ENCODE peak calls at places on chromosomes 16 and 17, in four cellular contexts. F is neural crest cell, Z is RWPE2, L is KBM-7. M is an unnamed sample.

GRCh38 chr16:52827456-52827855 is 225.2 kb downstream of the CHD9NB start:
- DNase-seq in F (no peak), Z (no peak), L (no peak), M (no peak)

GRCh38 chr16:2964416-2965223 is 545 bp downstream of the KREMEN2 start:
- DNase-seq in F (peak; percentile 71), Z (peak; percentile 94), L (peak; percentile 85), M (peak; percentile 53)

GRCh38 chr17:72967963-72968585 is 124.4 kb downstream of the SLC39A11 start:
- DNase-seq in F (no peak), Z (no peak), L (no peak), M (no peak)

GRCh38 chr17:59620064-59620359 is 317 bp downstream of the CLTC start:
- DNase-seq in F (no peak), Z (peak; percentile 70), L (no peak), M (no peak)

GRCh38 chr17:55454906-55455474 is 33.4 kb upstream of the MMD start:
- DNase-seq in F (no peak), Z (no peak), L (no peak), M (no peak)

GRCh38 chr17:79991924-79992656 is 43.6 kb downstream of the TBC1D16 start:
- DNase-seq in F (peak; percentile 40), Z (no peak), L (no peak), M (no peak)

GRCh38 chr16:50667497-50668367 is 13.4 kb downstream of the SNX20 start:
- DNase-seq in F (no peak), Z (no peak), L (peak; percentile 30), M (no peak)

GRCh38 chr16:85735946-85736345 is 14.9 kb downstream of the C16orf74 start:
- DNase-seq in F (no peak), Z (no peak), L (no peak), M (no peak)

GRCh38 chr16:70396209-70396904 is 42.5 kb downstream of the ST3GAL2 start:
- DNase-seq in F (no peak), Z (no peak), L (no peak), M (no peak)

GRCh38 chr17:41777579-41778188 is 8.8 kb downstream of the JUP start:
- DNase-seq in F (no peak), Z (no peak), L (peak; percentile 31), M (no peak)

GRCh38 chr16:3088925-3089716 is 10.0 kb downstream of the ZSCAN10 start:
- DNase-seq in F (no peak), Z (no peak), L (no peak), M (no peak)

GRCh38 chr17:32341141-32341856 is 674 bp downstream of the C17orf75 start:
- DNase-seq in F (no peak), Z (no peak), L (peak; percentile 56), M (peak; percentile 30)

GRCh38 chr16:85777583-85778310 is 21.6 kb downstream of the EMC8 start:
- DNase-seq in F (no peak), Z (no peak), L (no peak), M (no peak)

GRCh38 chr17:42387663-42388380 is 420 bp downstream of the STAT3 start:
- DNase-seq in F (peak; percentile 36), Z (no peak), L (peak; percentile 70), M (peak; percentile 32)

GRCh38 chr17:66275651-66276050 is 26.8 kb upstream of the PRKCA start:
- DNase-seq in F (no peak), Z (peak; percentile 89), L (no peak), M (no peak)

GRCh38 chr17:72069744-72070143 is 51.1 kb upstream of the SOX9 start:
- DNase-seq in F (no peak), Z (no peak), L (no peak), M (no peak)

GRCh38 chr16:28260193-28260592 is 32.1 kb upstream of the SBK1 start:
- DNase-seq in F (no peak), Z (no peak), L (no peak), M (no peak)

GRCh38 chr17:82767041-82767754 is 15.3 kb downstream of the TBCD start:
- DNase-seq in F (peak; percentile 62), Z (no peak), L (peak; percentile 75), M (peak; percentile 26)

GRCh38 chr17:48589831-48590602 is at the start of gene HOXB3:
- DNase-seq in F (no peak), Z (no peak), L (no peak), M (no peak)

GRCh38 chr16:85422374-85423185 is 190.5 kb upstream of the GSE1 start:
- DNase-seq in F (peak; percentile 33), Z (peak; percentile 62), L (no peak), M (no peak)

GRCh38 chr17:77308768-77309726 is 168.3 kb downstream of the SEC14L1 start:
- DNase-seq in F (no peak), Z (no peak), L (no peak), M (no peak)

GRCh38 chr17:49997773-49998703 is 3.0 kb upstream of the DLX3 start:
- DNase-seq in F (peak; percentile 90), Z (no peak), L (peak; percentile 79), M (peak; percentile 81)

GRCh38 chr17:2485543-2485942 is 26.1 kb downstream of the METTL16 start:
- DNase-seq in F (no peak), Z (no peak), L (no peak), M (no peak)

GRCh38 chr16:81928975-81929374 is 82.3 kb downstream of the SDR42E1 start:
- DNase-seq in F (no peak), Z (peak; percentile 79), L (no peak), M (no peak)

GRCh38 chr17:63542218-63542545 is 8.1 kb upstream of the DCAF7 start:
- DNase-seq in F (no peak), Z (peak; percentile 61), L (no peak), M (no peak)

GRCh38 chr17:50206604-50207293 is 5.3 kb upstream of the COL1A1 start:
- DNase-seq in F (peak; percentile 65), Z (peak; percentile 62), L (no peak), M (no peak)

GRCh38 chr17:18161226-18162094 is 22.2 kb upstream of the ALKBH5 start:
- DNase-seq in F (no peak), Z (no peak), L (no peak), M (no peak)

GRCh38 chr16:10964891-10965326 is 20.5 kb downstream of the CLEC16A start:
- DNase-seq in F (no peak), Z (no peak), L (no peak), M (peak; percentile 40)

GRCh38 chr16:17724242-17724898 is 253.6 kb upstream of the XYLT1 start:
- DNase-seq in F (no peak), Z (no peak), L (no peak), M (no peak)

GRCh38 chr16:12535535-12536411 is 267.9 kb downstream of the CPPED1 start:
- DNase-seq in F (peak; percentile 4), Z (no peak), L (no peak), M (no peak)

GRCh38 chr16:57305159-57305811 is 20.8 kb upstream of the PLLP start:
- DNase-seq in F (no peak), Z (no peak), L (no peak), M (no peak)